ENCODE peak calls at places on chromosomes 16 and 17, in ten cellular contexts. U is SK-N-MC; Q is NT2/D1; K is GM23248; F is neuronal stem cell; P is aorta; O is CD8-positive, alpha-beta memory T cell; E is heart right ventricle; Y is right atrium auricular region; L is left ventricle myocardium inferior. T is an unnamed sample. For H3K9me3, the result is how much of the 10 kb centered on the place peaks cover.

GRCh38 chr17:78558181-78558850 is 18.9 kb downstream of the DNAH17 start:
- DNase-seq in U (no peak), Q (no peak), K (peak), F (no peak), P (no peak), O (no peak), E (no peak), Y (no peak), L (no peak), T (no peak)

GRCh38 chr17:69218986-69219385 is 9.6 kb downstream of the ABCA10 start:
- DNase-seq in U (no peak), Q (no peak), K (no peak), F (no peak), P (no peak), O (no peak), E (no peak), Y (no peak), L (no peak), T (no peak)

GRCh38 chr16:59067207-59067606 is 333.1 kb upstream of the GOT2 start:
- DNase-seq in U (no peak), Q (no peak), K (no peak), F (no peak), P (peak), O (no peak), E (peak), Y (no peak), L (no peak), T (no peak)

GRCh38 chr17:37697331-37697730 is 47.5 kb downstream of the HNF1B start:
- DNase-seq in U (no peak), Q (no peak), K (no peak), F (no peak), P (no peak), O (no peak), E (no peak), Y (no peak), L (no peak), T (no peak)

GRCh38 chr17:75776399-75777242 is 8.0 kb upstream of the UNK start:
- DNase-seq in U (no peak), Q (no peak), K (peak), F (no peak), P (no peak), O (peak), E (no peak), Y (no peak), L (no peak), T (no peak)

GRCh38 chr17:66654341-66654740 is 180.6 kb upstream of the CACNG5 start:
- DNase-seq in U (no peak), Q (no peak), K (peak), F (no peak), P (no peak), O (no peak), E (no peak), Y (no peak), L (no peak), T (no peak)

GRCh38 chr17:55458977-55459376 is 37.3 kb upstream of the MMD start:
- DNase-seq in U (no peak), Q (no peak), K (peak), F (no peak), P (no peak), O (no peak), E (no peak), Y (no peak), L (no peak), T (no peak)

GRCh38 chr17:40598928-40599627 is 33.8 kb upstream of the CCR7 start:
- DNase-seq in U (no peak), Q (no peak), K (no peak), F (no peak), P (no peak), O (peak), E (peak), Y (peak), L (no peak), T (no peak)

GRCh38 chr17:39306509-39307212 is 80.9 kb upstream of the STAC2 start:
- DNase-seq in U (no peak), Q (no peak), K (peak), F (no peak), P (no peak), O (no peak), E (no peak), Y (no peak), L (no peak), T (no peak)

GRCh38 chr17:80187493-80187892 is 17.7 kb downstream of the CARD14 start:
- DNase-seq in U (no peak), Q (no peak), K (peak), F (no peak), P (peak), O (no peak), E (peak), Y (peak), L (peak), T (no peak)

GRCh38 chr17:68441064-68441770 is 16.1 kb downstream of the WIPI1 start:
- DNase-seq in U (no peak), Q (no peak), K (no peak), F (no peak), P (no peak), O (no peak), E (no peak), Y (no peak), L (no peak), T (no peak)

GRCh38 chr17:28598799-28599310 is at the start of gene SPAG5:
- DNase-seq in U (peak), Q (peak), K (peak), F (peak), P (peak), O (peak), E (peak), Y (peak), L (peak), T (peak)

GRCh38 chr17:27329146-27329805 is 35.4 kb downstream of the WSB1 start:
- DNase-seq in U (no peak), Q (no peak), K (no peak), F (no peak), P (no peak), O (no peak), E (no peak), Y (no peak), L (no peak), T (no peak)

DNA sequence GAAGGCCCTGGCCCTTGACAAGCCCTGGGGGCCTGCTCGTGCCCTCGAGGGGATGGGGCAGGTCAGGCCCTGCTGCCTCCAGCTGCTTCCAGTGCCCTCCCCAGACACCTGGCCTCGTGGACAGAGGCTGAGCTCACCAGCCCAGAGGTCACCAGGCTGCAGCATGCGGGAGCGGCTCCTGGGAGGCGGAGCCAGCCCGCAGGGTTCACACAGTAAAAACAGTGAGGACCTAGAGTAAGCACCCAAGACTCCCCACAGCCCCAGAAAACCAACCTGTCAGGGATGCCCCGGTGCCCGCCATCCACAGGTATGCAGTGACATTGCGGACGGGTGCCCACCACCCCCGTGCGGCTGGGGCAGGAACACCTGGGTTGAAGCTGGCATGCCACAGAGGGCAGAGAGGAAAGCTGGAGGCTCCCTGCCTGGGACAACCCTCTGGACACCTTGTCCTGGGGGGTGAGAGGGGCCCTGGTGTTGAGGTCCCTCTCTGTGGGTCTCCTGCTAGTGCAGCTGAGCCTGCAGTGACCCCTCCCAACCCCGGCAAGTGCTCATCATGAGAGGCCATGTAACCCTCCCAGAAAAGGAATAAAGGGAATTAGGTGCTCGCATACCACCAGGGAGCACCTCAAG is 62.1 kb downstream of the LMF1 start:
- DNase-seq in U (no peak), Q (no peak), K (no peak), F (no peak), P (peak), O (no peak), E (no peak), Y (no peak), L (no peak), T (no peak)
- H3K9me3 ChIP-seq in U (under half), Q (under half), K (under half), F (under half), P (under half), O (under half), E (under half), Y (under half), L (under half), T (under half)

DNA sequence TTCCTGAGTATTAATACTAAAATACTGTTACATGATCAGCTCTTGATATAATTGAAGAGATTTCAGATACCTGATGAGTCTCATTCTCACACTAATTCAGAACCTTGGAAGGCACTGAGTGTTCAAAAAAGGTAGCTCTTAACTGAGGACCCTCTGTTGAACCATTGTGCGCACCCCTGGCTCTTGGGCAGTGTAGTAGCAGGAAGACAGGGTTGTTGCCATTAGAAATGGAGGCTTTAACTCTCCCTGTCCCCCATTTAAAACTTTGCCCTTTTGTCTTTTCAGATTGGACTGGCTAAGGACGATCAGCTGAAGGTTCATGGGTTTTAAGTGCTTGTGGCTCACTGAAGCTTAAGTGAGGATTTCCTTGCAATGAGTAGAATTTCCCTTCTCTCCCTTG is 1.8 kb downstream of the EIF1 start:
- DNase-seq in U (no peak), Q (no peak), K (no peak), F (no peak), P (no peak), O (peak), E (no peak), Y (no peak), L (no peak), T (no peak)
- H3K4me3 ChIP-seq in U (peak), Q (peak), K (peak), F (peak), P (no peak), O (peak), E (peak), Y (peak), L (peak), T (no peak)

DNA sequence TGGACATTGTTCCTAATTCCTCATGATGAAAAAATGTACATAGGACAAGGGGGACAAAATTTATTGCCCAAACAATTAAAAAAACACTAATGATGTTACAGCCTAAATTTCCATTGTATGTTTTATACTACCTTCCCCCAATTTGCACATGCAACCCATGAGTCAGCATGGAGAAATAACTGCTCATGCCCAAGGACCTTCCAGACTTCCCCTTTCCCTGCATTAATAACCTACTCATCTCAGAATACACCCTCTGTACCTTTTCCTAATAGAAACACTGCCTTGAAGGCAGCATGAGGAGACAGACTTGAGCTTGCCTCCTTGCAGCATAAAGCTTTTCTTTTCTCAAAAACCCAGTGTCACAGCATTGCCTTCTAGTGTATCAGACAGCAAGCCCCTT is 2402.8 kb downstream of the TP53TG3F start:
- DNase-seq in U (no peak), Q (no peak), K (no peak), F (no peak), P (no peak), O (no peak), E (no peak), Y (no peak), L (no peak), T (no peak)
- H3K9me3 ChIP-seq in U (under half), Q (under half), K (under half), F (under half), P (under half), O (under half), E (under half), Y (under half), L (under half), T (under half)

GRCh38 chr17:48541036-48541573 is 3.8 kb downstream of the HOXB2 start:
- DNase-seq in U (no peak), Q (no peak), K (peak), F (no peak), P (no peak), O (peak), E (no peak), Y (no peak), L (no peak), T (no peak)

GRCh38 chr17:48542956-48543853 is 1.7 kb downstream of the HOXB2 start:
- DNase-seq in U (no peak), Q (no peak), K (peak), F (no peak), P (no peak), O (peak), E (peak), Y (no peak), L (peak), T (no peak)

GRCh38 chr17:48542114-48542955 is 2.6 kb downstream of the HOXB2 start:
- DNase-seq in U (no peak), Q (no peak), K (peak), F (no peak), P (no peak), O (peak), E (no peak), Y (no peak), L (no peak), T (no peak)

GRCh38 chr17:48540213-48540612 is 4.7 kb downstream of the HOXB2 start:
- DNase-seq in U (no peak), Q (no peak), K (no peak), F (no peak), P (no peak), O (no peak), E (no peak), Y (no peak), L (no peak), T (no peak)

GRCh38 chr17:48541574-48542113 is 3.3 kb downstream of the HOXB2 start:
- DNase-seq in U (no peak), Q (no peak), K (peak), F (no peak), P (peak), O (peak), E (peak), Y (no peak), L (peak), T (no peak)
- H3K4me3 ChIP-seq in U (no peak), Q (no peak), K (peak), F (peak), P (peak), O (peak), E (peak), Y (peak), L (peak), T (peak)

GRCh38 chr16:35651841-35652240 is 2192.4 kb downstream of the TP53TG3F start:
- DNase-seq in U (no peak), Q (no peak), K (no peak), F (no peak), P (no peak), O (no peak), E (no peak), Y (no peak), L (no peak), T (no peak)
- H3K9me3 ChIP-seq in U (under half), Q (under half), K (under half), F (under half), P (under half), O (under half), E (under half), Y (under half), L (under half), T (under half)

DNA sequence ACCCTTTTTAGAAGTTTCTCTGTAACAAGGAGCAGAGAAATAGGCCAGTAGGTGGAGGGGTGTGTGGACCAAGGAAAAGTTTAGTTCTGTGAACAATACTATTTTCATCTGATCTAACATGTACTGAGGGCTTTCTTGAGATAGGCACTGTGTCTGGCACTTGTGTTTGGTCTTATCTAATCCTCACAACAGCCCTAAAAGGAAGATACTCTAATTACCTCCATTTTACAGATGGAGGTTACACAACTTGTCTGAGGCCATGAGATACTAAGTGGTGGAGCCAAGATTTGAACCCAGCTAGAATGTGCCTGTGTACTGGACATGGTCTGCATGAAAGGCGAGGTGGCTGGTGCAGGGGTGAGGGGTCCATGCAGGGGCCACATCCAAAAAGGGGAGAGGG is 4.5 kb downstream of the TNFSF12 start:
- DNase-seq in U (no peak), Q (no peak), K (no peak), F (no peak), P (no peak), O (no peak), E (no peak), Y (no peak), L (no peak), T (no peak)
- H3K4me3 ChIP-seq in U (no peak), Q (no peak), K (no peak), F (no peak), P (no peak), O (peak), E (no peak), Y (no peak), L (no peak), T (no peak)

DNA sequence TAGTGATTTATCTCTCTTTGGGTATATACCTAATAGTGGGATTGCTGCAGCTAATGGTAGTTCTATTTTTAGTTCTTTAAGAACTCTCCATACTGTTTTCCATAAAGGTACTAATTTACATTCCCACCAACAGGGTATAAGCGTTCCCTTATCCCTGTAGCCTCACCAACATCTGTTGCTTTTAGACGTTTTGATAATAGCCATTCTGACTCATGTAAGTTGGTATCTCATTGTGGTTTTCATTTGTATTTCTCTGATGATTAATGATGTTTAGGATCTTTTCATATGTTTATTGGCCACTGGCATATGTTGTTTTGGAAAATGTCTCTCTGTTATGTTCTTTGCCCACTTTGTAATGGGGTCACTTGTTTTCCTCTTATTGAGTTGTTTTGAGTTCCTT is 88.5 kb upstream of the ZNF267 start:
- DNase-seq in U (no peak), Q (no peak), K (no peak), F (no peak), P (no peak), O (no peak), E (no peak), Y (no peak), L (no peak), T (no peak)
- H3K9me3 ChIP-seq in U (under half), Q (under half), K (under half), F (under half), P (under half), O (under half), E (half or more), Y (under half), L (half or more), T (under half)

GRCh38 chr16:68236804-68237242 is 896 bp upstream of the ESRP2 start:
- DNase-seq in U (no peak), Q (no peak), K (no peak), F (no peak), P (no peak), O (peak), E (no peak), Y (no peak), L (no peak), T (no peak)
- H3K4me3 ChIP-seq in U (peak), Q (peak), K (peak), F (peak), P (peak), O (peak), E (peak), Y (peak), L (peak), T (peak)